ENCODE peak calls at places on chromosome 16, in four cellular contexts. L is tibial artery, Y is cardiac fibroblast, W is fibroblast of pulmonary artery. K is an unnamed sample.

GRCh38 chr16:31200821-31201510 is 1.6 kb downstream of the PYCARD start:
- DNase-seq in L (no peak), Y (peak), W (no peak), K (no peak)

GRCh38 chr16:88629835-88630234 is 8.5 kb upstream of the IL17C start:
- DNase-seq in L (no peak), Y (no peak), W (no peak), K (no peak)

GRCh38 chr16:86886651-86887050 is 308.3 kb downstream of the FOXL1 start:
- DNase-seq in L (no peak), Y (no peak), W (no peak), K (no peak)

GRCh38 chr16:84763164-84763563 is 56.6 kb upstream of the CRISPLD2 start:
- DNase-seq in L (no peak), Y (no peak), W (no peak), K (no peak)

GRCh38 chr16:56938664-56939513 is 6.9 kb downstream of the HERPUD1 start:
- DNase-seq in L (no peak), Y (no peak), W (no peak), K (no peak)

GRCh38 chr16:27441276-27441675 is 39.3 kb downstream of the IL21R start:
- DNase-seq in L (no peak), Y (no peak), W (no peak), K (no peak)

GRCh38 chr16:85638695-85639409 is 25.7 kb downstream of the GSE1 start:
- DNase-seq in L (no peak), Y (no peak), W (no peak), K (no peak)

GRCh38 chr16:81401035-81401950 is 43.3 kb upstream of the CMIP start:
- DNase-seq in L (no peak), Y (peak), W (peak), K (no peak)

GRCh38 chr16:88503374-88503770 is 50.3 kb downstream of the ZFPM1 start:
- DNase-seq in L (no peak), Y (no peak), W (no peak), K (no peak)

GRCh38 chr16:84277244-84277823 is 17.3 kb upstream of the WFDC1 start:
- DNase-seq in L (peak), Y (peak), W (peak), K (peak)

GRCh38 chr16:46612121-46612520 is 9.1 kb downstream of the SHCBP1 start:
- DNase-seq in L (no peak), Y (no peak), W (no peak), K (no peak)

GRCh38 chr16:88076211-88076931 is 125.1 kb downstream of the BANP start:
- DNase-seq in L (no peak), Y (no peak), W (no peak), K (no peak)

GRCh38 chr16:66598111-66598510 is 6.4 kb upstream of the CMTM3 start:
- DNase-seq in L (no peak), Y (no peak), W (no peak), K (no peak)

GRCh38 chr16:89314357-89314756 is 96.9 kb downstream of the ZNF778 start:
- DNase-seq in L (no peak), Y (no peak), W (no peak), K (no peak)

GRCh38 chr16:89712476-89712805 is 8.3 kb downstream of the VPS9D1 start:
- DNase-seq in L (no peak), Y (peak), W (peak), K (no peak)

GRCh38 chr16:22948603-22949368 is 134.8 kb downstream of the HS3ST2 start:
- DNase-seq in L (peak), Y (peak), W (peak), K (no peak)

GRCh38 chr16:86772231-86772510 is 193.8 kb downstream of the FOXL1 start:
- DNase-seq in L (no peak), Y (peak), W (no peak), K (no peak)

GRCh38 chr16:10558746-10559641 is 21.4 kb downstream of the EMP2 start:
- DNase-seq in L (peak), Y (peak), W (peak), K (peak)

DNA sequence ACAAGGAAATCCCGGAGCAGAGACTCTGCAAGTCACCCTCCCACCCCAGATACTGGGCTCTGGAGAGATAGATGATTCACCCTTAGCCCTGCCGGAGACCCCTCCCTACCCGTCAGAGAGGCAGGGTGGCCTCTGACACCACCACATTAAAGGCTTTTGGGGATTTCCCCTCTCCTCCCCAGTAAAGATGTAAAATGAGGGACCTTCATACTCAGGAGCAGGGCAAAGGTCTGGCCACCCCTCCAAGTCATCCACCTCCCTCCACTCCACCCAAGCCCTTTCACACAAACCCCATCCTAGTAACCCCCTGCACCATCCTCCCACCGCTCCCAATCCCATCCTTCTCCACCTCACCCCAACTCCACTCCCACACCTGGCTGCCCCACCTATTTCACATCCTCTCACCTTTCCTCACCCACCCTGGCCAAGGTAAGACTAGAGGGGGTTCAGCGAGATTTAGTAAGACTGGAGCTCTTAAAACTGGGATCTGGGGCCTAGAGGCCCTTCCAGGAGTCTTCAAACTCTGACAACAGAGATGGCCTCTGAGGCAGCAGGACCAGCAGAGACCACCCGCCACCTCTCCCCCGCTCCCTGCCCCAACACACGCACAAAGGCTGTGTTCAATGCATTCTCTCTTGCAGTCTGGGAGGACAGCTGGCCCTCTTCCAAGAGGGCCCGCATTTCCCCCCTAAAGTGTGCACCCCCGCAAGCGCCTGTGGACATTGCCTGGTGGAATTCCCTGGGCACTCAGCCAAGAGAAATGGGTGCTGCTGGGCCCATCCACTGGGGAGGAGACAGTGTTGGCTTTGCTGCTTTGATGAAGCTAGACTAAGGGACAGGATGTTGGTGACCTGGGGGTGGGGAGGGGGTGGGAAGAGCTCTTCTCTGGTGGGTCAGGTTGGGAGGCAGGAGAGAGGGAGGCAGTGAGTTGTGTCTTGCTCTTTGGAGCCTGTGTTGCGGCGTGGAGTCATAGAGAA is 1.1 kb downstream of the ABAT start:
- DNase-seq in L (no peak), Y (no peak), W (no peak), K (no peak)
- H3K4me3 ChIP-seq in L (peak), Y (no peak), W (no peak), K (peak)

GRCh38 chr16:30187971-30188561 is 4.7 kb downstream of the CORO1A start:
- DNase-seq in L (peak), Y (no peak), W (no peak), K (no peak)

GRCh38 chr16:30185683-30186421 is 2.5 kb downstream of the CORO1A start:
- DNase-seq in L (peak), Y (no peak), W (no peak), K (no peak)

GRCh38 chr16:30187556-30187865 is 4.1 kb downstream of the CORO1A start:
- DNase-seq in L (no peak), Y (no peak), W (no peak), K (no peak)

GRCh38 chr16:30186444-30186781 is 3.0 kb downstream of the CORO1A start:
- DNase-seq in L (no peak), Y (no peak), W (no peak), K (no peak)

GRCh38 chr16:30186782-30187555 is 3.6 kb downstream of the CORO1A start:
- DNase-seq in L (peak), Y (peak), W (peak), K (no peak)
- TF ChIP-seq CTCF in L (peak), Y (peak), W (peak), K (peak)

GRCh38 chr16:67733734-67734470 is 14.8 kb upstream of the GFOD2 start:
- DNase-seq in L (no peak), Y (no peak), W (no peak), K (no peak)
- H3K4me3 ChIP-seq in L (no peak), Y (no peak), W (no peak), K (no peak)

GRCh38 chr16:4641876-4642275 is 17.2 kb downstream of the MGRN1 start:
- DNase-seq in L (no peak), Y (no peak), W (no peak), K (no peak)
- TF ChIP-seq CTCF in L (no peak), Y (no peak), W (no peak), K (no peak)

GRCh38 chr16:2598723-2599122 is 60.9 kb downstream of the PDPK1 start:
- DNase-seq in L (no peak), Y (no peak), W (no peak), K (no peak)

GRCh38 chr16:2598133-2598641 is 60.4 kb downstream of the PDPK1 start:
- DNase-seq in L (no peak), Y (no peak), W (no peak), K (no peak)

GRCh38 chr16:2597560-2597902 is 59.7 kb downstream of the PDPK1 start:
- DNase-seq in L (no peak), Y (no peak), W (no peak), K (no peak)

DNA sequence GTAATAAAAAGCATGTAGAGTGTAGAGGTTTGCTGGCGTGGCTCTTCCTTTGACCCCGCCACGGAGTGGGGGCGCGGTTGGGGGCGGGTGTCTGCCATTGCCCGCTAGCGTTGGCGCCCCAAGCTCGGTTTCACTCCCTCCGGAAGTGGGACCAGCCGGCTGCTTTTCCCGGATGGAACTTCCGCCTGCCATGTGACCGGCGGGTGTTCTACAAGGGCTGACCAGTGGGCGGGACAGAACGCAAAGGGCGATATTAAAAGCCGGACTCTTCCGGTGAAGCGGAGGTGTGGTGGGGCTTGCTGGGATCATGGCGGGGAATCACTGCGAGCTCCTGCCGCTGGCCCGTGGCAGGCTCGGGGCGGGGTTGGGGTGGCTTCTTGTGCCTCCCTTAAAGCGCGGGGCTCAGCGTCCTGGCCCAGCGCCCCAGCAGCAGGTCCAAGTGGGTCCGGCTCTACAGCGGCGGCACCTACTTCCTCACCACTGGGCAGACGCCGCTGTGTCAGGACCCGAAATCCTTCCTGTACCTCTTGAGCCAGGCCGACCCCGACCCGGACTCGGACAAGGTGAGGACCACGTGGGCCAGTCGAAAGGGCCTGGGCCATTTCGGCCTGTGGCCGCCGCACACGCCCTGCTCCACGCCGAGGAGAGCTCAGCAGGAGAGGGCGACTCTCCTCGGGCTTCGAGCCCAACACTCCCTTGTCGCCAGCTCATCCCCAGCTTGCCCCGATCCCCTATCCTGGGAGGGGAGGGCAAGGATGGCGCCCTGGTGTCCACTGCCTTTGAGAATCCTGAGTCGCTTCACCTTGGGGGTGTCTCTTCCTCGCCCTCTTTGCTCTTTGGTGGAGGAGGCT is 65.6 kb downstream of the PDPK1 start:
- DNase-seq in L (peak), Y (peak), W (peak), K (peak)
- H3K4me3 ChIP-seq in L (peak), Y (peak), W (peak), K (peak)

GRCh38 chr16:61998460-61998859 is 37.8 kb downstream of the CDH8 start:
- DNase-seq in L (no peak), Y (no peak), W (no peak), K (no peak)
- TF ChIP-seq CTCF in L (no peak), Y (no peak), W (no peak), K (no peak)

K was measured in astrocyte of the cerebellum.